ENCODE peak calls at places on chromosomes 2 and 18, in nine cellular contexts. B is prostate gland, J is body of pancreas, N is sigmoid colon, K is breast epithelium, M is uterus, A is vagina, X is A549, E is ovary. W is an unnamed sample.

GRCh38 chr2:234446404-234447076 is 50.3 kb downstream of the ARL4C start:
- DNase-seq in J (peak), B (peak), E (no peak), X (no peak), A (no peak), N (peak), M (peak), K (peak), W (no peak)

GRCh38 chr2:23939054-23939436 is 1.2 kb upstream of the UBXN2A start:
- DNase-seq in J (no peak), E (no peak), K (no peak), B (no peak), N (no peak), X (no peak), M (no peak), A (no peak), W (no peak)

GRCh38 chr2:72901426-72901825 is 14.2 kb downstream of the SPR start:
- DNase-seq in N (no peak), M (no peak), E (no peak), K (no peak), A (no peak), J (no peak), B (no peak), X (no peak), W (peak)

GRCh38 chr2:30341500-30342267 is 105.4 kb upstream of the LCLAT1 start:
- DNase-seq in A (no peak), X (no peak), B (no peak), K (no peak), E (no peak), J (no peak), N (no peak), M (no peak), W (no peak)

GRCh38 chr2:108637304-108637669 is 82.0 kb upstream of the RANBP2 start:
- DNase-seq in N (no peak), K (no peak), J (peak), A (no peak), B (no peak), E (no peak), X (peak), M (no peak), W (peak)

GRCh38 chr2:238791345-238791744 is 56.5 kb upstream of the TWIST2 start:
- DNase-seq in J (no peak), M (no peak), B (no peak), K (no peak), N (no peak), A (no peak), E (no peak), X (no peak), W (no peak)

GRCh38 chr18:45749918-45750689 is 26.1 kb downstream of the SLC14A1 start:
- DNase-seq in E (no peak), B (no peak), J (no peak), X (no peak), K (no peak), A (no peak), M (no peak), N (no peak), W (no peak)

GRCh38 chr2:77552956-77553355 is 30.8 kb upstream of the LRRTM4 start:
- DNase-seq in E (no peak), A (no peak), X (no peak), B (no peak), J (no peak), K (peak), N (no peak), M (no peak), W (no peak)

GRCh38 chr2:166413255-166413654 is 37.5 kb upstream of the SCN9A start:
- DNase-seq in J (no peak), E (no peak), N (no peak), M (no peak), K (no peak), A (no peak), X (no peak), B (no peak), W (no peak)

GRCh38 chr18:25164211-25164836 is 187.6 kb downstream of the ZNF521 start:
- DNase-seq in N (no peak), K (no peak), X (no peak), E (no peak), M (no peak), B (no peak), A (no peak), J (no peak), W (no peak)

GRCh38 chr2:32932825-32933755 is 13.7 kb upstream of the LTBP1 start:
- DNase-seq in A (peak), M (no peak), E (no peak), J (no peak), N (no peak), B (no peak), K (no peak), X (no peak), W (no peak)

GRCh38 chr2:147531299-147531698 is 313.5 kb upstream of the ACVR2A start:
- DNase-seq in J (no peak), A (no peak), N (no peak), M (no peak), E (no peak), X (no peak), B (no peak), K (no peak), W (no peak)

GRCh38 chr2:27727257-27727656 is 44.3 kb upstream of the MRPL33 start:
- DNase-seq in M (no peak), J (no peak), A (no peak), N (no peak), E (no peak), K (no peak), B (no peak), X (no peak), W (no peak)

GRCh38 chr2:26469955-26470354 is 8.0 kb downstream of the OTOF start:
- DNase-seq in N (no peak), A (no peak), E (no peak), X (no peak), B (no peak), K (no peak), M (no peak), J (no peak), W (no peak)

GRCh38 chr2:207356604-207357003 is 173.2 kb upstream of the CREB1 start:
- DNase-seq in M (no peak), A (no peak), N (no peak), X (no peak), B (no peak), J (no peak), K (no peak), E (no peak), W (no peak)

GRCh38 chr2:50391553-50391952 is 640.4 kb downstream of the NRXN1 start:
- DNase-seq in K (no peak), E (no peak), M (no peak), N (no peak), J (no peak), A (no peak), B (no peak), X (no peak), W (no peak)

GRCh38 chr2:120767486-120768005 is 31.9 kb downstream of the GLI2 start:
- DNase-seq in X (no peak), N (peak), A (no peak), E (peak), B (no peak), J (no peak), M (peak), K (no peak), W (no peak)

GRCh38 chr2:105886029-105886454 is 141.3 kb downstream of the NCK2 start:
- DNase-seq in K (no peak), N (no peak), X (no peak), A (no peak), B (no peak), E (no peak), M (no peak), J (no peak), W (no peak)

GRCh38 chr18:46416706-46417638 is 240.0 kb downstream of the LOXHD1 start:
- DNase-seq in E (no peak), X (peak), J (no peak), K (no peak), M (no peak), B (no peak), A (no peak), N (no peak), W (peak)

GRCh38 chr18:68275616-68276015 is 439.3 kb downstream of the TMX3 start:
- DNase-seq in A (no peak), M (no peak), B (no peak), X (no peak), N (no peak), K (no peak), E (no peak), J (no peak), W (no peak)

GRCh38 chr18:8721716-8722115 is 16.4 kb downstream of the MTCL1 start:
- DNase-seq in E (no peak), X (peak), N (no peak), A (no peak), J (no peak), K (no peak), B (no peak), M (no peak), W (no peak)

GRCh38 chr2:20186078-20186854 is 38.7 kb downstream of the SDC1 start:
- DNase-seq in A (no peak), M (no peak), X (peak), K (no peak), N (no peak), E (no peak), J (peak), B (no peak), W (peak)

GRCh38 chr2:26086155-26086634 is 52.3 kb downstream of the RAB10 start:
- DNase-seq in A (no peak), B (no peak), M (no peak), X (no peak), N (no peak), J (no peak), K (no peak), E (no peak), W (no peak)

GRCh38 chr2:27717070-27717453 is 53.4 kb downstream of the SLC4A1AP start:
- DNase-seq in N (no peak), X (peak), E (no peak), J (no peak), A (peak), B (no peak), M (peak), K (peak), W (no peak)

GRCh38 chr2:221546505-221547225 is 25.4 kb downstream of the EPHA4 start:
- DNase-seq in N (no peak), M (no peak), A (no peak), E (no peak), K (no peak), J (no peak), B (no peak), X (no peak), W (no peak)

GRCh38 chr2:201490291-201490690 is 38.8 kb downstream of the STRADB start:
- DNase-seq in A (no peak), B (no peak), X (no peak), M (no peak), J (no peak), K (no peak), N (no peak), E (no peak), W (no peak)

GRCh38 chr2:112836695-112837117 is at the start of gene IL1B:
- DNase-seq in E (no peak), J (no peak), B (no peak), M (no peak), A (no peak), N (no peak), K (no peak), X (peak), W (no peak)

GRCh38 chr18:53380063-53380639 is 844.3 kb downstream of the MBD2 start:
- DNase-seq in B (no peak), E (no peak), K (no peak), X (peak), M (no peak), A (no peak), J (no peak), N (no peak), W (peak)

GRCh38 chr2:217340899-217341298 is 481.0 kb upstream of the TNP1 start:
- DNase-seq in B (no peak), X (no peak), A (no peak), J (no peak), E (no peak), M (no peak), K (no peak), N (no peak), W (no peak)

GRCh38 chr2:181281206-181281832 is 175.9 kb upstream of the ITGA4 start:
- DNase-seq in K (no peak), E (no peak), B (no peak), M (no peak), X (no peak), J (no peak), A (no peak), N (no peak), W (no peak)

GRCh38 chr2:238407566-238407965 is 19.2 kb upstream of the ASB1 start:
- DNase-seq in B (no peak), K (no peak), E (no peak), A (no peak), M (no peak), X (no peak), J (no peak), N (no peak), W (no peak)

GRCh38 chr2:96949701-96950350 is 36.6 kb downstream of the FAM178B start:
- DNase-seq in X (no peak), B (no peak), E (no peak), J (no peak), A (no peak), K (no peak), N (no peak), M (no peak), W (no peak)

GRCh38 chr2:142682528-142682927 is 194.9 kb upstream of the KYNU start:
- DNase-seq in J (no peak), X (peak), N (no peak), E (no peak), A (no peak), M (no peak), K (no peak), B (no peak), W (peak)

GRCh38 chr2:137048455-137048854 is 283.1 kb downstream of the THSD7B start:
- DNase-seq in X (no peak), E (no peak), N (no peak), M (no peak), B (no peak), J (no peak), A (no peak), K (no peak), W (no peak)

DNA sequence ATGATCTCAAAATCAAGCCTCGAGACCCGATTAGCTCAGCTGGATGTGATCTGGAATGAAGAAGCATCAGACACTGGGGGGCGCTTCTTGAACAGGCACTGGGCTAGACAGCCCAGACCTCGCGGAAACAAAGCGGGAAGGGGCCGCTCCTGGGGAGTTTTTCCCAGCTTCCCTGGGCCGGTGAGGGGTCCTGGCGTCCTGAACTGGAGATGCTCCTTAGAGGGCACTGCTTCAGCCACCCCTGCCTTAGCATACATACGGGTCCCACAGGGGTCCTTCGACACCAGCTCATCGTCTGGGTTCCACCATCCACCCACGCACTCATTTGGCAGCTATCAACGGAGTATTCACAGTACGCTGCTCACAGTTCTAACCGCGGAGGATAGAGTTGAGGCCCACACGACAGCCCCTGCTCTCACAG is 146.7 kb downstream of the TSN start:
- DNase-seq in K (no peak), B (no peak), M (peak), A (no peak), J (no peak), X (no peak), E (peak), N (no peak), W (no peak)
- TF ChIP-seq POLR2A in K (no peak), B (no peak), M (no peak), A (no peak), J (no peak), X (no peak), E (no peak), N (no peak), W (no peak)

DNA sequence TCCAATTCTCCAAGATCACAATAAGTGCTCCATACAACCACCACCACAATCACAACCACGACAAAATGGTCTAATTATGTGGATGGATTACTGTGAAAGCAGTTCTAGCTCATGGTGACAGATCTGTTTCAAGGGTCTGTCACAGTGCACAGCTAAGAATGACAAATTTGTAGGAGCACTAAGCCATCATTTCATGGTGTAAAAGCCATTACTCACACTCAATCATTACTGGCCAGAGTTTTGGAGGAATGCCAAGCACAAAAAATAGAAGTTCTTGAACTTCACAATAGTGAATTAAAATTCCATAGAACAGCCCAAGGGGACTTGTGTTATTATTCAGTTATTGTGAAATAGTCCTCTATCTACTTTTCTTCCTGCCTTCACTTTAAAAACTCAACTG is 2.3 kb downstream of the CPS1 start:
- DNase-seq in E (no peak), K (no peak), M (no peak), J (no peak), X (peak), B (no peak), A (no peak), N (no peak), W (no peak)
- TF ChIP-seq POLR2A in E (no peak), K (no peak), M (no peak), J (no peak), X (no peak), B (no peak), A (no peak), N (no peak), W (no peak)

GRCh38 chr2:232876071-232876977 is 6.3 kb downstream of the SNORC start:
- DNase-seq in N (peak), A (no peak), M (no peak), X (peak), K (no peak), E (no peak), J (peak), B (peak), W (peak)
- TF ChIP-seq POLR2A in N (no peak), A (no peak), M (no peak), X (peak), K (no peak), E (no peak), J (no peak), B (no peak), W (no peak)

GRCh38 chr18:11860594-11861450 is 9.6 kb downstream of the CHMP1B start:
- DNase-seq in M (no peak), X (no peak), N (no peak), A (no peak), J (no peak), B (no peak), K (no peak), E (no peak), W (no peak)

GRCh38 chr18:11861583-11862288 is 10.5 kb downstream of the CHMP1B start:
- DNase-seq in A (no peak), X (no peak), B (no peak), N (no peak), E (no peak), J (no peak), K (no peak), M (no peak), W (no peak)

GRCh38 chr18:11859282-11859797 is 8.1 kb downstream of the CHMP1B start:
- DNase-seq in X (peak), B (no peak), N (no peak), A (no peak), E (no peak), K (no peak), J (no peak), M (no peak), W (no peak)

GRCh38 chr18:11859903-11860407 is 8.7 kb downstream of the CHMP1B start:
- DNase-seq in E (no peak), X (peak), A (no peak), J (no peak), N (no peak), M (no peak), K (no peak), B (no peak), W (no peak)

DNA sequence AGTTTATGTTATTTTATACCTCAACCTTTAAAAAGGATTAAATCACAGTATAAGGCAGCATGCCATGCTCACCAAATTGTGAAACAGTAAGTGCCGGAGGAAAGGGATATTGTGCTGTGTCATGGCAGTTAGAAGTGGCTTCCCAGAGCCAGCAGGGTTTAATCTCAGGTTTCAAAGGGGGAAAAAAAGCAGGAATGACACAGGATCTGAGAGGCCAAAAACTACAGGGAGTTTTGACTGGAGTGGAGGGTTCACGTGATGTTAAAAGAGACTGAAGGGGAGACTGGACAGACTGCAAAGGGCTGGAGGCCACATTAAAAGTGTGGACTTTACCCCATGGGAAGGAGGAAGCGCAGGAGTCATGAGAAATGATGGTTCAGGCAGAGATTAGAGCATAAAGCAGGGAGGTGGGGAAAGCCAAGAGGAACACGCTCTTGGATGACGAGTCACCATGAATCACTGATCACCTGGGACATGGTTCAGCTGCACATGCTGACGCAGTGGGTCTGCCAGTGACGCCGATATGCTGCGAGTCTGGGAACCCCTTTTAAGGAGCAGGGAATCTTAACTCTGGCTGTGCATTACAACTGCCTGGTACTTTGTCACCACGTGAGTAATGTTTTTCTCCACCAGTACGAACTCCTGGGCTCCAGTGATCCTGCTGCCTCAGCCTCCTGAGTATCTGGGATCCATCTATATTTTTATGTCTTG is 6.1 kb downstream of the CHMP1B start:
- DNase-seq in J (peak), A (no peak), N (peak), X (peak), E (peak), M (peak), K (no peak), B (no peak), W (no peak)
- TF ChIP-seq POLR2A in J (no peak), A (no peak), N (no peak), X (peak), E (no peak), M (no peak), K (no peak), B (peak), W (no peak)

DNA sequence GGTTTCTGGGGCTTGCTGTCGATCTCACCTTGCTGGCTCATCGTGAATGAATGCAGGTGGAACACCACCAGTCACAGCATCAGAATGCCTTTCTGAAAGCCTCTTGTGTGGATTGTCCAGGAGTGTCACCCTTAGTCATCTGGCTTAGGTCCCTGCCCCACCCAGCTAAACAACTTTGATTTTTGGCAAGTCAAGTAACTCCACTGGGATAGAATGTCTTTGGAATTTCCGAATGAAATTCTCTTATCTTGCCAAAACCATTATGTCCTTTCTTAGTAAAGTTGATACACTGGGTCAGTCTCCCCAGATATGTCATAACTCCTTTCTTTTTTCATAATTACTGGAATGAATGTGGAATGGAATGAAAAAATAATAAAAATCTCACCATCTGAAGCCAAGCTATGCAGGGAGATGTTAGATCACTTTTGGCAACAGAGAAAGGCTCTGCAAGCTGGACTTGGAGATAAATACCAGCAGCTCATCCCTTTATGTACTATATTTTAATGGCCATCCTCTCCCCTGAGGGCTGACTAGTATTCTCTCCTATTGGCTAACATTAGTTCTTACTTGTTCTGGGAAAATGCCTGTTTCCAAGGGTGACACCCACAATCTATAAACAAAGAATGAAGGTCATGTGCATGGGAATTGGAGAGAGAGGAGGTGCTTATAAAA is 35.4 kb downstream of the INSIG2 start:
- DNase-seq in E (no peak), J (peak), X (peak), K (peak), A (no peak), B (no peak), N (no peak), M (peak), W (no peak)
- TF ChIP-seq POLR2A in E (no peak), J (no peak), X (no peak), K (no peak), A (no peak), B (no peak), N (no peak), M (no peak), W (no peak)